ENCODE peak calls at places on chromosomes 13 and 19, in seven cellular contexts. F is left colon, X is dorsolateral prefrontal cortex, A is heart right ventricle, N is AG04449, Z is foreskin fibroblast, E is memory B cell. Q is an unnamed sample.

GRCh38 chr19:16355293-16356043 is 30.8 kb downstream of the KLF2 start:
- DNase-seq in F (no peak), X (no peak), A (peak), N (no peak), Z (no peak), E (no peak), Q (no peak)

GRCh38 chr19:11375143-11375948 is 880 bp downstream of the SWSAP1 start:
- DNase-seq in F (peak), X (peak), A (peak), N (no peak), Z (no peak), E (no peak), Q (peak)

GRCh38 chr19:40663712-40664692 is 26.4 kb downstream of the NUMBL start:
- DNase-seq in F (no peak), X (no peak), A (no peak), N (no peak), Z (peak), E (peak), Q (no peak)

GRCh38 chr19:3683866-3684816 is 16.1 kb downstream of the PIP5K1C start:
- DNase-seq in F (no peak), X (no peak), A (no peak), N (no peak), Z (peak), E (no peak), Q (no peak)

GRCh38 chr13:93244918-93245280 is 18.3 kb downstream of the GPC6 start:
- DNase-seq in F (no peak), X (no peak), A (no peak), N (no peak), Z (peak), E (no peak), Q (no peak)

GRCh38 chr19:29753934-29754305 is 38.9 kb upstream of the C19orf12 start:
- DNase-seq in F (no peak), X (no peak), A (no peak), N (no peak), Z (no peak), E (no peak), Q (no peak)

GRCh38 chr13:37797606-37798005 is 72.0 kb downstream of the TRPC4 start:
- DNase-seq in F (no peak), X (no peak), A (no peak), N (no peak), Z (no peak), E (no peak), Q (no peak)

GRCh38 chr13:43261018-43261417 is 237.6 kb downstream of the DNAJC15 start:
- DNase-seq in F (no peak), X (no peak), A (no peak), N (peak), Z (peak), E (no peak), Q (no peak)

GRCh38 chr13:80131204-80131603 is 209.7 kb downstream of the SPRY2 start:
- DNase-seq in F (peak), X (peak), A (peak), N (no peak), Z (peak), E (no peak), Q (peak)

GRCh38 chr19:34964598-34964997 is 569 bp upstream of the ZNF792 start:
- DNase-seq in F (no peak), X (no peak), A (no peak), N (no peak), Z (no peak), E (no peak), Q (no peak)

Q was measured in stomach.